ENCODE peak calls at places on chromosome 19, in five cellular contexts. Z, G, M, N and C are unnamed samples.

GRCh38 chr19:48506138-48506733 is 5.4 kb downstream of the LMTK3 start:
- DNase-seq in Z (no peak), G (peak), N (peak), M (no peak), C (no peak)

GRCh38 chr19:19386373-19386869 is 19.1 kb upstream of the GATAD2A start:
- DNase-seq in Z (peak), G (no peak), M (no peak), N (no peak), C (no peak)

GRCh38 chr19:21492932-21493906 is 12.2 kb upstream of the ZNF429 start:
- DNase-seq in G (no peak), M (no peak), N (no peak), Z (no peak), C (no peak)

GRCh38 chr19:38710928-38711725 is 33.1 kb downstream of the CAPN12 start:
- DNase-seq in N (peak), G (no peak), M (no peak), Z (no peak), C (no peak)

GRCh38 chr19:13262450-13262849 is 112.2 kb downstream of the IER2 start:
- DNase-seq in G (peak), N (peak), M (no peak), Z (no peak), C (no peak)

GRCh38 chr19:31378404-31378803 is 29.2 kb upstream of the TSHZ3 start:
- DNase-seq in M (no peak), Z (no peak), G (peak), N (peak), C (no peak)

GRCh38 chr19:34661357-34661756 is 15.6 kb downstream of the SCGB2B2 start:
- DNase-seq in Z (no peak), G (no peak), M (no peak), N (no peak), C (no peak)

GRCh38 chr19:7916137-7916907 is 1.7 kb downstream of the TGFBR3L start:
- DNase-seq in M (no peak), N (no peak), G (no peak), Z (peak), C (no peak)

GRCh38 chr19:39415111-39416046 is 2.9 kb downstream of the PLEKHG2 start:
- DNase-seq in G (no peak), N (no peak), Z (no peak), M (no peak), C (no peak)